ENCODE peak calls at places on chromosome 10, in eight cellular contexts. H is fibroblast of the aortic adventitia; O is heart left ventricle; C is amniotic stem cell; G is gastrocnemius medialis; P is lower leg skin; K is stimulated activated CD4-positive, alpha-beta T cell treated with anti-CD3 and anti-CD28 coated beads, Interleukin-15, amount 100 ng/mL, for 24 hours; F is mammary epithelial cell. D is an unnamed sample.

GRCh38 chr10:28284126-28284525 is 18.7 kb downstream of the MPP7 start:
- DNase-seq in G (no peak), P (peak), H (no peak), K (no peak), F (peak), O (no peak), C (no peak), D (peak)

GRCh38 chr10:44980309-44981171 is 1.9 kb upstream of the DEPP1 start:
- DNase-seq in H (no peak), P (no peak), C (no peak), F (peak), K (no peak), G (no peak), O (no peak), D (peak)

GRCh38 chr10:87531908-87532622 is 27.4 kb downstream of the MINPP1 start:
- DNase-seq in O (peak), G (no peak), K (no peak), H (peak), F (no peak), C (no peak), P (peak), D (no peak)

GRCh38 chr10:129761981-129762956 is 201.8 kb downstream of the EBF3 start:
- DNase-seq in P (no peak), H (no peak), O (no peak), G (no peak), C (no peak), F (no peak), K (no peak), D (no peak)

GRCh38 chr10:80197972-80198591 is 7.3 kb downstream of the ANXA11 start:
- DNase-seq in K (no peak), G (peak), F (no peak), O (no peak), P (no peak), H (no peak), C (no peak), D (no peak)

GRCh38 chr10:78895469-78895868 is 173.3 kb upstream of the ZMIZ1 start:
- DNase-seq in P (peak), F (no peak), G (no peak), C (no peak), K (no peak), O (no peak), H (no peak), D (no peak)

GRCh38 chr10:112526130-112526529 is 79.1 kb downstream of the VTI1A start:
- DNase-seq in C (no peak), P (no peak), H (no peak), G (no peak), O (no peak), K (no peak), F (no peak), D (peak)

GRCh38 chr10:123847686-123848432 is 43.7 kb downstream of the CPXM2 start:
- DNase-seq in O (no peak), H (peak), P (no peak), G (no peak), F (peak), K (no peak), C (peak), D (peak)

GRCh38 chr10:5509236-5509635 is 9.9 kb upstream of the CALML5 start:
- DNase-seq in P (no peak), G (no peak), K (no peak), H (no peak), O (no peak), F (no peak), C (no peak), D (peak)